ENCODE peak calls at places on chromosome 4, in four cellular contexts. R, N, W and B are unnamed samples.

GRCh38 chr4:95190751-95191436 is 357.9 kb downstream of the UNC5C start:
- DNase-seq in W (no peak), R (no peak), N (no peak), B (no peak)

GRCh38 chr4:32172761-32173160 is 1452.6 kb downstream of the PCDH7 start:
- DNase-seq in R (no peak), N (no peak), W (peak; percentile 21), B (no peak)

GRCh38 chr4:85398276-85398675 is 76.7 kb upstream of the ARHGAP24 start:
- DNase-seq in W (no peak), N (peak; percentile 91), R (no peak), B (no peak)

GRCh38 chr4:54913751-54914526 is 211.5 kb downstream of the KDR start:
- DNase-seq in R (no peak), W (no peak), N (no peak), B (no peak)

GRCh38 chr4:48047421-48047844 is 30.9 kb downstream of the NIPAL1 start:
- DNase-seq in W (no peak), R (no peak), N (no peak), B (no peak)

GRCh38 chr4:112213850-112214249 is 17.7 kb upstream of the AP1AR start:
- DNase-seq in W (peak; percentile 90), R (no peak), N (no peak), B (no peak)

GRCh38 chr4:143616771-143617170 is 83.7 kb downstream of the FREM3 start:
- DNase-seq in W (no peak), R (no peak), N (no peak), B (no peak)

GRCh38 chr4:70958681-70959080 is 34.8 kb upstream of the DCK start:
- DNase-seq in W (peak; percentile 89), R (no peak), N (no peak), B (no peak)

GRCh38 chr4:145679520-145679919 is 426 bp upstream of the C4orf51 start:
- DNase-seq in R (no peak), N (peak; percentile 32), W (peak; percentile 97), B (no peak)

GRCh38 chr4:143017210-143017609 is 167.5 kb upstream of the USP38 start:
- DNase-seq in R (no peak), N (no peak), W (no peak), B (no peak)

GRCh38 chr4:3867403-3868100 is 101.4 kb downstream of the ADRA2C start:
- DNase-seq in N (no peak), W (no peak), R (no peak), B (peak; percentile 22)

GRCh38 chr4:166435449-166435848 is 562.4 kb downstream of the TLL1 start:
- DNase-seq in N (no peak), W (peak; percentile 12), R (no peak), B (no peak)

GRCh38 chr4:34138385-34138784 is 2105.9 kb downstream of the ARAP2 start:
- DNase-seq in N (no peak), R (no peak), W (no peak), B (no peak)

GRCh38 chr4:188869581-188869980 is 730.3 kb downstream of the TRIML1 start:
- DNase-seq in W (peak; percentile 53), R (no peak), N (no peak), B (no peak)

GRCh38 chr4:25863906-25864418 is 1.2 kb upstream of the SEL1L3 start:
- DNase-seq in W (no peak), R (peak; percentile 67), N (peak; percentile 36), B (peak; percentile 52)

GRCh38 chr4:7448036-7448435 is 13.3 kb upstream of the PSAPL1 start:
- DNase-seq in R (no peak), W (no peak), N (no peak), B (no peak)

GRCh38 chr4:128916832-128917231 is 107.3 kb downstream of the JADE1 start:
- DNase-seq in R (no peak), W (no peak), N (no peak), B (no peak)

GRCh38 chr4:76498550-76498949 is 63.5 kb downstream of the SHROOM3 start:
- DNase-seq in N (no peak), R (no peak), W (no peak), B (no peak)

GRCh38 chr4:107826427-107826980 is 1.8 kb downstream of the SGMS2 start:
- DNase-seq in N (no peak), W (no peak), R (no peak), B (no peak)

GRCh38 chr4:165974647-165975335 is 101.8 kb downstream of the TLL1 start:
- DNase-seq in W (no peak), N (no peak), R (no peak), B (no peak)

GRCh38 chr4:85500110-85500867 is 25.3 kb downstream of the ARHGAP24 start:
- DNase-seq in W (no peak), R (no peak), N (no peak), B (no peak)

GRCh38 chr4:71389149-71389840 is 50.5 kb downstream of the SLC4A4 start:
- DNase-seq in N (peak; percentile 71), R (no peak), W (peak; percentile 81), B (no peak)

GRCh38 chr4:99821918-99822503 is 5.4 kb downstream of the DAPP1 start:
- DNase-seq in W (no peak), R (no peak), N (no peak), B (no peak)

GRCh38 chr4:120769227-120769626 is 153.3 kb downstream of the PRDM5 start:
- DNase-seq in N (peak; percentile 19), R (no peak), W (peak; percentile 96), B (no peak)

GRCh38 chr4:115720611-115721010 is 607.2 kb upstream of the NDST4 start:
- DNase-seq in R (no peak), W (no peak), N (no peak), B (no peak)

GRCh38 chr4:75844151-75844662 is 58.0 kb downstream of the PPEF2 start:
- DNase-seq in R (no peak), W (peak; percentile 96), N (no peak), B (no peak)

GRCh38 chr4:91734682-91735081 is 569.1 kb upstream of the GRID2 start:
- DNase-seq in W (no peak), N (no peak), R (no peak), B (no peak)

GRCh38 chr4:138734746-138735145 is 280.8 kb upstream of the NOCT start:
- DNase-seq in W (peak; percentile 89), R (no peak), N (no peak), B (no peak)

GRCh38 chr4:182859730-182860129 is 57.5 kb downstream of the DCTD start:
- DNase-seq in R (no peak), W (no peak), N (no peak), B (no peak)

GRCh38 chr4:182861346-182861745 is 55.8 kb downstream of the DCTD start:
- DNase-seq in N (no peak), R (no peak), W (no peak), B (no peak)

GRCh38 chr4:182862921-182863320 is 54.3 kb downstream of the DCTD start:
- DNase-seq in R (no peak), W (no peak), N (no peak), B (peak; percentile 47)

GRCh38 chr4:182863501-182863900 is 53.7 kb downstream of the DCTD start:
- DNase-seq in R (no peak), N (no peak), W (no peak), B (peak; percentile 49)

DNA sequence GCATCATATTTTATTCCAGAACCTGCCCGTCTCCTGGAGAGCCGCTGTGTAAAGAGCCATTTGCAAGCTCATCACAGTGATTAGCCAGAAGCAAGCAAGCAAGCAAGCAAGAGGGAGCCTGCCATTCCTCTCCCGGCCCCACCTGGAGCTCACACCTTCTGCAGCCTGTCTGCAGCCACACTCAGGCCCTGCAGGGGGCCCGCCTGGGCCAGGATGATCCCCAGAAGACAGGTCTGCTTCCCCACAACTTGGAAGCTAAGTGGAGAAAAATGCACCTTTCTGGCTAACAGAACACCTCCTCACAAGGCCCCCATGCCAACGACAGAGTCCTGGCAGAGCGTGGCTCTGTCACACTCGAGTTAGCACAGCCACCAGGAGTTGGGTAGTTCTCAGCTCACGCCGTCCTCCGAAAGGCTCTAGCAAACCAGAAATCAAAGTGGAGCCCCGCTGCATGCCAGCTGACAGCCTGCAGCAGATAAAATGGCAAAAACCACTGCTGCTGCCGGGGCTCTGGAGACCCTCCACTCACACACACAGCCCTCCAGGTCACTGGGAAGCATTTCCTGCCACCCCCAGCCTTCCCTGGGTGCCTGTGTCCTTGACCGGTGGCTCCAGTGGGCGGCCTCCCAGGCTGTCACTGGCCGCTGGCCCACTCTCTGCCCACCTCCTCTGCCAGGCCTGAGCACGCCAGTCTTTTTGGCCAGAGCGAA is 54.9 kb downstream of the DCTD start:
- DNase-seq in N (peak; percentile 84), R (no peak), W (no peak), B (peak; percentile 73)
- H3K23ac ChIP-seq in N (no peak overlapping the region), R (no peak overlapping the region), W (no peak overlapping the region), B (no peak overlapping the region)

GRCh38 chr4:31146366-31146765 is 426.2 kb downstream of the PCDH7 start:
- DNase-seq in W (no peak), N (no peak), R (no peak), B (no peak)

GRCh38 chr4:31148990-31149389 is 428.8 kb downstream of the PCDH7 start:
- DNase-seq in R (no peak), N (no peak), W (no peak), B (no peak)
- H3K56ac ChIP-seq in R (no peak overlapping the region), N (no peak overlapping the region), W (no peak overlapping the region), B (no peak overlapping the region)

GRCh38 chr4:110615366-110616161 is 7.3 kb downstream of the PITX2 start:
- DNase-seq in N (peak; percentile 95), W (no peak), R (peak; percentile 85), B (peak; percentile 78)

GRCh38 chr4:110613710-110614109 is 9.2 kb downstream of the PITX2 start:
- DNase-seq in W (no peak), N (peak; percentile 68), R (no peak), B (no peak)

GRCh38 chr4:110612631-110613269 is 10.1 kb downstream of the PITX2 start:
- DNase-seq in W (no peak), N (peak; percentile 62), R (no peak), B (no peak)

GRCh38 chr4:110614981-110615365 is 7.9 kb downstream of the PITX2 start:
- DNase-seq in W (no peak), R (no peak), N (peak; percentile 72), B (peak; percentile 41)

DNA sequence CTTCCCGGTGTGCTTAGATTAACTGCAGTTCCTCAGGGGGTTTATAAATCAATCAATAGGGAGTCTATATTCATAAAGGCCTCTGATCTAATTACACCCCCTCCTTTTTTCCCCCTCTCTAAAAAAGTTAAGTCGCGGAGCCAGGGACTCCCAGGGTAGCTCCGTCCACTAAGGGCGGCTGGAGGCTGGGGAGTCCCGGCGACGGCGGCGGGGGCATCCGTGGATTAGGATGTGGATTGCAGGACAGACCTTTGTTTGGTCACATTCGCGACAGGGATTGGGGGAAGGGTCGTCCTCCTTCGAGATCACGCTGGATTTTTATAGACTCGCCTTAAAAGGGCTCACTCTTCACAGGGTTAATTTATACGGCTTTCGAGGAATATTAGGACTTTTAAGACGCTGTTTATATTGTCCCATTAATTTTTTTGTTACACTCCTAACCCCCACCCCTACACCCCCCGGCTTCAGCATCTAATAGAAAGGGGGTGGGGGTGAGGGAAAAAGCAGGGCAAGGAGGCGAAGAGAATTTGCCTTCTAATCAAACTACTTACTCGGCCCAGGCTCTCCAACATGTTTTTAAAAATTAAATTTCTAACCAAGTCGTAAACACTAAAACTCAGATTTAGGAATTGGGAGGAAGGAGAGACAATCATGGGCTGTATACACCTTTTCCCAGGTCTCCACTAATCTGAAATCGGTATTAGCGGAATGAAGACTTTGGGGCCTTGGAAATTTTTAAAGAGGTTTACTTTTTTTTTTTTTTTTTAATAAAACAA is 8.5 kb downstream of the PITX2 start:
- DNase-seq in W (no peak), N (peak; percentile 98), R (peak; percentile 68), B (peak; percentile 90)
- H4K5ac ChIP-seq in W (no peak overlapping the region), N (peak overlapping the region; percentile 2), R (no peak overlapping the region), B (no peak overlapping the region)

DNA sequence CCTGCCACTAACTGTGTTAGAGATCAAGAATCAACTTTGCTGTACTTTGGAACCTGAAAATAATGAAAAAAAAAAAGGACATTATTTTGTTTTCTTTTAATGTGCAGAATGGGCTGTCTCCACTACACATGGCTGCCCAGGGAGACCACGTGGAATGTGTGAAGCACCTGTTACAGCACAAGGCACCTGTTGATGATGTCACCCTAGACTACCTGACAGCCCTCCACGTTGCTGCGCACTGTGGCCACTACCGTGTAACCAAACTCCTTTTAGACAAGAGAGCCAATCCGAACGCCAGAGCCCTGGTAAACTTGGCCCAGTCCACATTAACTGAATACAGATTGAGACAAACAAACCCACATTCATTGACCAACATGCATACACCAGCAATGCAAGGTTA is 206.2 kb downstream of the ANK2 start:
- DNase-seq in N (no peak), W (no peak), R (no peak), B (no peak)
- H3K23ac ChIP-seq in N (no peak overlapping the region), W (no peak overlapping the region), R (no peak overlapping the region), B (no peak overlapping the region)